ENCODE peak calls at places on chromosomes 12 and 14, in five cellular contexts. G, M, K, Y and B are unnamed samples.

GRCh38 chr12:4251228-4251891 is 22.2 kb upstream of the CCND2 start:
- DNase-seq in K (no peak), M (no peak), G (no peak), Y (no peak), B (no peak)

GRCh38 chr12:89528434-89528833 is 2.6 kb upstream of the POC1B start:
- DNase-seq in G (no peak), K (no peak), Y (no peak), M (no peak), B (no peak)

GRCh38 chr14:67167420-67168109 is 21.7 kb upstream of the GARIN2 start:
- DNase-seq in K (no peak), Y (no peak), G (no peak), M (no peak), B (peak)

GRCh38 chr12:117850048-117850447 is 118.7 kb downstream of the KSR2 start:
- DNase-seq in Y (no peak), K (peak), M (no peak), G (peak), B (peak)

GRCh38 chr12:13024151-13024946 is 19.8 kb upstream of the FAM234B start:
- DNase-seq in M (no peak), K (no peak), Y (no peak), G (peak), B (peak)

GRCh38 chr14:96497586-96497985 is 4.6 kb upstream of the PAPOLA start:
- DNase-seq in M (no peak), Y (no peak), G (no peak), K (no peak), B (no peak)

GRCh38 chr12:3715999-3716398 is 36.9 kb downstream of the CRACR2A start:
- DNase-seq in G (no peak), K (no peak), M (no peak), Y (no peak), B (no peak)

GRCh38 chr12:123075092-123075491 is 75.8 kb downstream of the PITPNM2 start:
- DNase-seq in Y (peak), G (no peak), K (no peak), M (no peak), B (no peak)

GRCh38 chr14:104776961-104777807 is 18.4 kb downstream of the AKT1 start:
- DNase-seq in G (no peak), K (no peak), M (no peak), Y (peak), B (no peak)

GRCh38 chr14:72104011-72104613 is 171.9 kb downstream of the RGS6 start:
- DNase-seq in G (no peak), M (no peak), Y (no peak), K (peak), B (no peak)

GRCh38 chr12:33427071-33427470 is 12.5 kb downstream of the SYT10 start:
- DNase-seq in Y (no peak), G (no peak), K (peak), M (no peak), B (no peak)

GRCh38 chr12:112450725-112451124 is 32.0 kb downstream of the PTPN11 start:
- DNase-seq in Y (no peak), G (no peak), M (no peak), K (no peak), B (no peak)

GRCh38 chr12:3043406-3043805 is 33.8 kb upstream of the TSPAN9 start:
- DNase-seq in Y (no peak), G (no peak), M (no peak), K (no peak), B (no peak)

GRCh38 chr12:43807361-43807760 is 1.2 kb upstream of the TWF1 start:
- DNase-seq in M (no peak), G (no peak), K (no peak), Y (no peak), B (no peak)

GRCh38 chr14:31930493-31931225 is 146.4 kb upstream of the ARHGAP5 start:
- DNase-seq in M (no peak), G (peak), Y (no peak), K (no peak), B (peak)

GRCh38 chr14:101862177-101862576 is 100.7 kb downstream of the PPP2R5C start:
- DNase-seq in Y (no peak), G (peak), M (no peak), K (no peak), B (peak)

GRCh38 chr14:87097021-87097420 is 896.0 kb downstream of the GALC start:
- DNase-seq in M (no peak), K (no peak), Y (no peak), G (peak), B (peak)

GRCh38 chr12:31321565-31322228 is 4.3 kb downstream of the SINHCAF start:
- DNase-seq in Y (no peak), K (no peak), G (peak), M (no peak), B (peak)

GRCh38 chr12:59780605-59781135 is 184.8 kb downstream of the SLC16A7 start:
- DNase-seq in Y (no peak), G (peak), M (no peak), K (peak), B (peak)

GRCh38 chr14:71361335-71361734 is 454.1 kb downstream of the PCNX1 start:
- DNase-seq in K (peak), M (no peak), G (peak), Y (no peak), B (peak)

GRCh38 chr12:45518516-45519235 is 210.8 kb upstream of the ARID2 start:
- DNase-seq in Y (no peak), M (no peak), G (no peak), K (no peak), B (no peak)

GRCh38 chr14:103132381-103133212 is 9.3 kb downstream of the TNFAIP2 start:
- DNase-seq in K (no peak), G (no peak), M (no peak), Y (peak), B (peak)

GRCh38 chr12:79658221-79658620 is 32.5 kb downstream of the PAWR start:
- DNase-seq in G (peak), M (no peak), K (no peak), Y (no peak), B (no peak)

GRCh38 chr12:45605624-45606023 is 123.9 kb upstream of the ARID2 start:
- DNase-seq in G (no peak), M (no peak), Y (no peak), K (no peak), B (no peak)

GRCh38 chr12:570237-570925 is 92.9 kb downstream of the NINJ2 start:
- DNase-seq in M (peak), G (peak), Y (peak), K (peak), B (peak)

GRCh38 chr14:67187210-67187609 is 2.0 kb upstream of the GARIN2 start:
- DNase-seq in G (peak), K (peak), M (no peak), Y (no peak), B (peak)

GRCh38 chr12:127401536-127401935 is 865.4 kb upstream of the TMEM132C start:
- DNase-seq in G (no peak), Y (no peak), M (no peak), K (no peak), B (no peak)

GRCh38 chr14:50068496-50068895 is 47.9 kb downstream of the VCPKMT start:
- DNase-seq in Y (no peak), M (no peak), K (no peak), G (no peak), B (no peak)

GRCh38 chr14:21631084-21631483 is 3.7 kb downstream of the OR10G2 start:
- DNase-seq in M (no peak), K (no peak), G (no peak), Y (no peak), B (no peak)

GRCh38 chr12:103269962-103270361 is 225.8 kb downstream of the C12orf42 start:
- DNase-seq in Y (no peak), M (no peak), G (peak), K (no peak), B (peak)

GRCh38 chr14:53035796-53036195 is 84.9 kb upstream of the FERMT2 start:
- DNase-seq in G (peak), Y (no peak), K (no peak), M (no peak), B (no peak)

GRCh38 chr12:91628656-91629055 is 446.0 kb upstream of the DCN start:
- DNase-seq in K (no peak), Y (no peak), G (no peak), M (no peak), B (no peak)

GRCh38 chr12:11706509-11707331 is 57.2 kb downstream of the ETV6 start:
- DNase-seq in M (no peak), G (peak), K (no peak), Y (no peak), B (no peak)

GRCh38 chr14:23099212-23099861 is 4.0 kb downstream of the C14orf119 start:
- DNase-seq in G (no peak), M (peak), K (no peak), Y (no peak), B (no peak)
- TF ChIP-seq CTCF in G (no peak), M (no peak), K (no peak), Y (no peak), B (no peak)

DNA sequence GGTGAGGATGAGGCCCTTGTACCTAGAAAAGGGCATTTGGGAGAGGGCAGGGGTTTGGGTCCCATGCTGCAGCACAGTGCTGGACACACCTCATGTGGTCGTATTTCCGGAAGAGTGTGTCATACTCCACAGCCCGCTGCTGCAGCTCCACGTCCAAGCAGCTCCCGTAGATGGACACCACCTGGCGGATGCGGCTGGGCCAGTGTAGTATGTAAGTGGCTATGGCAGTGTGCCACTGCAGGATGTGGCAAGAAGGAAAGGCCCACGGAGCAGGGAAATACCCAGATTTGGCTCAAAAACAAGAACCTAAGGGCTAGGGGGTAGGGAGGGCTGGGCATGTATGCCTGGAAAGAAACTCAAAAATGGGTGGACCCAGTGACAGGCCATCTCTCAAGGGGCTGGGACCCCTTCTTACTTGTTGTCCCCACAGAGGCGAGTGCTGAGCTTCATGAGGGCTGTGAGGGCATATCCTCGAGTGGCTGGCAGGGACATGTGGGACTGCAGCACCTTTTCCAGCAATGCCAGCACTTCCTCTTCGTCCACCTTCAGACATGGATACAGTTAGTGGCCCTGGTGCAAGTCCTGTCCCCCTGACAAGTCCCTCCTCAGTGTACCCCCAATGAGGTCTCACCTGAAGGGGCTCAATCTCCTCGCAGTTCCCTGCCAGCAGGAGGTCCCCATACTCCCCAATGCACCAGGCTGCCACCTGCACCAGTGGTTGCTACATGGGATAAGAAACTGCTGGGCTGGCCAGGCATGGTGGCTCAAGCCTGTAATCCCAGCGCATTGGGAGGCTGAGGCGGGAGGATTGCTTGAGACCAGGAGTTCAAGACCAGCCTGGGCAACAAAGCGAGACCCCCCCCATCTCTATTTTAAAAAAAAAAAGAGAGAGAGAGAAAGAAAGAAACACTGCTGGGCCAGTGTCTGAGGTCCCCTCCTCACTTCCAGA is 5.4 kb downstream of the AP1G2 start:
- DNase-seq in M (no peak), G (no peak), Y (no peak), K (no peak), B (no peak)
- TF ChIP-seq CTCF in M (no peak), G (no peak), Y (no peak), K (no peak), B (no peak)

GRCh38 chr12:55705802-55706402 is 1.8 kb downstream of the ITGA7 start:
- DNase-seq in Y (no peak), M (no peak), G (no peak), K (no peak), B (no peak)
- TF ChIP-seq CTCF in Y (no peak), M (peak), G (peak), K (no peak), B (peak)

GRCh38 chr14:76274324-76274723 is 101.6 kb upstream of the ESRRB start:
- DNase-seq in G (no peak), M (no peak), K (no peak), Y (no peak), B (no peak)
- TF ChIP-seq CTCF in G (no peak), M (no peak), K (no peak), Y (no peak), B (no peak)

GRCh38 chr12:54564768-54565167 is 15.4 kb downstream of the PDE1B start:
- DNase-seq in M (no peak), G (no peak), K (no peak), Y (no peak), B (no peak)
- TF ChIP-seq CTCF in M (no peak), G (no peak), K (no peak), Y (no peak), B (no peak)